ENCODE peak calls at places on chromosomes 11 and 22, in four cellular contexts. C is PC-3, B is GM23248, J is neuronal stem cell. V is an unnamed sample.

GRCh38 chr22:25564979-25565677 is 653 bp downstream of the GRK3 start:
- DNase-seq in B (peak), J (no peak), C (no peak), V (peak)

GRCh38 chr11:127275771-127276170 is 275.2 kb upstream of the KIRREL3 start:
- DNase-seq in C (no peak), B (no peak), J (no peak), V (no peak)

GRCh38 chr11:72786305-72787261 is 7.3 kb downstream of the STARD10 start:
- DNase-seq in J (no peak), B (no peak), C (peak), V (peak)

GRCh38 chr11:2089536-2090165 is 49.5 kb downstream of the IGF2 start:
- DNase-seq in C (peak), J (peak), B (peak), V (peak)

GRCh38 chr11:129264114-129264513 is 72.0 kb upstream of the ARHGAP32 start:
- DNase-seq in C (no peak), J (no peak), B (no peak), V (no peak)

GRCh38 chr22:38416621-38417251 is 38.3 kb downstream of the KCNJ4 start:
- DNase-seq in J (no peak), B (no peak), C (no peak), V (no peak)

GRCh38 chr11:64268687-64269379 is 15.6 kb downstream of the BAD start:
- DNase-seq in C (peak), J (no peak), B (peak), V (peak)

GRCh38 chr11:130644187-130644586 is 195.7 kb downstream of the ADAMTS15 start:
- DNase-seq in J (no peak), C (no peak), B (peak), V (peak)

GRCh38 chr11:12263141-12263693 is 114.2 kb upstream of the PARVA start:
- DNase-seq in C (peak), B (no peak), J (no peak), V (no peak)

GRCh38 chr11:1561266-1561665 is 10.8 kb downstream of the DUSP8 start:
- DNase-seq in B (no peak), J (no peak), C (no peak), V (no peak)

GRCh38 chr11:44309483-44310197 is at the start of gene ALX4:
- DNase-seq in B (peak), C (peak), J (no peak), V (peak)

GRCh38 chr11:77522215-77522614 is 48.3 kb upstream of the PAK1 start:
- DNase-seq in B (peak), J (no peak), C (peak), V (no peak)

GRCh38 chr22:27270818-27271510 is 530.6 kb downstream of the MN1 start:
- DNase-seq in B (no peak), J (no peak), C (no peak), V (peak)

GRCh38 chr11:75562836-75563484 is 907 bp downstream of the SERPINH1 start:
- DNase-seq in B (peak), J (peak), C (peak), V (peak)

GRCh38 chr11:5123802-5124521 is 14.2 kb downstream of the OR52A5 start:
- DNase-seq in J (peak), C (peak), B (peak), V (peak)

GRCh38 chr11:122342089-122342749 is 226.2 kb upstream of the BLID start:
- DNase-seq in J (no peak), B (peak), C (peak), V (no peak)

GRCh38 chr22:37213218-37213855 is 1.1 kb upstream of the SSTR3 start:
- DNase-seq in B (no peak), J (no peak), C (no peak), V (no peak)

GRCh38 chr11:128409476-128409875 is 177.9 kb downstream of the ETS1 start:
- DNase-seq in J (no peak), B (peak), C (peak), V (no peak)

GRCh38 chr11:123034587-123034986 is 27.3 kb downstream of the HSPA8 start:
- DNase-seq in B (no peak), C (no peak), J (no peak), V (no peak)

GRCh38 chr22:19878461-19879247 is 24.0 kb upstream of the GNB1L start:
- DNase-seq in J (no peak), C (no peak), B (peak), V (no peak)

GRCh38 chr22:50469377-50470305 is 5.2 kb downstream of the SBF1 start:
- DNase-seq in J (no peak), C (peak), B (peak), V (no peak)

GRCh38 chr11:65315204-65315865 is 669 bp downstream of the CDC42EP2 start:
- DNase-seq in J (peak), C (peak), B (peak), V (peak)

GRCh38 chr11:78244546-78245315 is 56.0 kb downstream of the USP35 start:
- DNase-seq in B (no peak), J (no peak), C (no peak), V (no peak)

GRCh38 chr11:88480217-88480616 is 142.7 kb upstream of the CTSC start:
- DNase-seq in B (peak), C (peak), J (no peak), V (no peak)

GRCh38 chr11:10405858-10406592 is 49.0 kb upstream of the AMPD3 start:
- DNase-seq in J (peak), B (peak), C (peak), V (peak)

GRCh38 chr11:35136311-35136710 is 2.7 kb upstream of the CD44 start:
- DNase-seq in B (no peak), C (no peak), J (no peak), V (no peak)

GRCh38 chr11:47527186-47527585 is 25.7 kb downstream of the CELF1 start:
- DNase-seq in B (no peak), C (no peak), J (no peak), V (no peak)

GRCh38 chr11:119863236-119863635 is 134.2 kb upstream of the NECTIN1 start:
- DNase-seq in J (no peak), B (no peak), C (no peak), V (no peak)
- H3K9ac ChIP-seq in J (no peak), B (no peak), C (no peak), V (no peak)

DNA sequence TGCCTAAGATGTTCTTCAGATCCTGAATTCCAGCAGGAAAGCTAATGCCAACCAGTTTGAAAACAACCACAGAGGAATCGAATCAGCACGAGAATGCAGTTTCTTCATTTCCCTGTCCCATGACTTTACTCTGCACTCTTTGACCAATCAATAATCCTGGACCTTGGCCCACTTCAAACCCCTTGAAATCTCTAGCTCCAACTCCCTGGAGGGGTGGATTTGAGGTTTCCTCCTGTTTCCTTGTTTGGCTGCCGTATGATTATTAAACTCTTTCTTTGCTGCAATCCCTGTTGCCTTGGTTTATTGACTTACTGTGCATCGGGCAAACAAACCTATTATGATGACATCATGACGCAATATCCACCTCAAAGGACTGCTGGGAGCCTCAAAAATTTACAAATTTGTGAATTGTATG is 109.3 kb downstream of the FBXO7 start:
- DNase-seq in C (no peak), J (no peak), B (peak), V (no peak)
- H3K4me3 ChIP-seq in C (no peak), J (no peak), B (no peak), V (no peak)

GRCh38 chr22:23787910-23788309 is 1.1 kb downstream of the SMARCB1 start:
- DNase-seq in J (no peak), B (no peak), C (no peak), V (peak)

GRCh38 chr22:23787600-23787896 is 782 bp downstream of the SMARCB1 start:
- DNase-seq in C (no peak), B (no peak), J (no peak), V (no peak)

GRCh38 chr22:23786261-23786710 is 480 bp upstream of the SMARCB1 start:
- DNase-seq in C (no peak), J (no peak), B (no peak), V (no peak)

GRCh38 chr22:23789121-23789520 is 2.4 kb downstream of the SMARCB1 start:
- DNase-seq in C (no peak), B (no peak), J (no peak), V (peak)

DNA sequence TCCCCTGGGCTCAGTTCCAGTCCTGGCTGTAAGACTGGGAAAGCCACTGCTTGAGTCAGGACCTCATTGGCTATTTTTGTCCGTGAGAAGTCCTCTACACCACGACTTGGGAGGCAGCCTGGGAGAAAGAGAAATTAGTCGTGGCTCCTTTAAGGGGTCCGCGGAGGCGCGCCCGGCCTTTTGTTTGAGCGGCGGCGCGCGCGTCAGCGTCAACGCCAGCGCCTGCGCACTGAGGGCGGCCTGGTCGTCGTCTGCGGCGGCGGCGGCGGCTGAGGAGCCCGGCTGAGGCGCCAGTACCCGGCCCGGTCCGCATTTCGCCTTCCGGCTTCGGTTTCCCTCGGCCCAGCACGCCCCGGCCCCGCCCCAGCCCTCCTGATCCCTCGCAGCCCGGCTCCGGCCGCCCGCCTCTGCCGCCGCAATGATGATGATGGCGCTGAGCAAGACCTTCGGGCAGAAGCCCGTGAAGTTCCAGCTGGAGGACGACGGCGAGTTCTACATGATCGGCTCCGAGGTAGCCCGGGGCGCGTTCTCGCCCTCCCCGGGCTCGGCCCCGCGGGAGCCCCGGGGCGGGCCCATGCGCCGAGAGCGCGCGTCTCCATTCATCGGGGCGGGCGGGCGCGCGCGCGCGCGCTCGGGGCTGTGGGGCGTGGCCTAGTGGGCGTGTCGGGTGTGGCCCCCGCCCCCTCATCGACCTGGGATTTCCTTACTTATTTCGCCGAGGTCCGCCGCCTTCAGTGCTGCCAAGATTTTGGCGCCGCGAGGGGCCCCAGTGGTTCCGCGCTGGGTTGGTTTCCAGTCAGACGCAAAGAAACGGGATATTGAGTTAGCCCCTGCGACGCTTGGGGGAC is at the start of gene SMARCB1:
- DNase-seq in B (peak), C (peak), J (peak), V (peak)
- H2AFZ ChIP-seq in B (peak), C (peak), J (peak), V (peak)

DNA sequence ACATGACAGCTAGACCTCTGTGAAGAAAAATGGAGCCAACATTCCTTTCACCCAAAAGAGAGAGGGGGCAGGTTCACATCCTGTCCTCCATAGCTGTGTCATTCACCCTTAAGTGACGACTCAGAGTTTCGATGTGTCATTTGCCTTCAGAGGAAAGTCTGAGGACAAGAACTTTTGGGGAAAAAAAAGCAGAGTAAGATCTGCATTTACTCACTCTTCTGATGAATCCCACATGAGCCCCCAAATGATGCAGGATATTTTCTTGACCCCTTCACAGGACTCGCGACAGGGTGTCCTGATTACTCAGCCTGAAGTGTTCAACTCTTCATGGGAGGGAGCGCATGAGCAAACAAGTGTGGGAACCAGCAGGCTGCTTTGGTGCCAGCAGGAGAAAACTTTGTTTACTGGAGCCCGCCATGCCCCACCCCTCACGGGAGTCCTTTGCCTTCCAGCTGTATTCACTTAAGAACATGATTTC is 730.0 kb downstream of the FAM181B start:
- DNase-seq in C (no peak), B (peak), J (no peak), V (no peak)
- H3K9ac ChIP-seq in C (no peak), B (no peak), J (no peak), V (no peak)

GRCh38 chr22:33897621-33897910 is 22.7 kb downstream of the LARGE1 start:
- DNase-seq in B (no peak), J (no peak), C (no peak), V (no peak)
- H3K4me3 ChIP-seq in B (no peak), J (no peak), C (no peak), V (no peak)

GRCh38 chr22:45525480-45525879 is 22.8 kb downstream of the FBLN1 start:
- DNase-seq in B (no peak), C (no peak), J (no peak), V (no peak)
- H2AFZ ChIP-seq in B (no peak), C (no peak), J (no peak), V (no peak)

GRCh38 chr22:46079861-46080821 is 70.2 kb upstream of the PPARA start:
- DNase-seq in C (peak), B (peak), J (no peak), V (no peak)
- H3K9ac ChIP-seq in C (peak), B (peak), J (no peak), V (no peak)

DNA sequence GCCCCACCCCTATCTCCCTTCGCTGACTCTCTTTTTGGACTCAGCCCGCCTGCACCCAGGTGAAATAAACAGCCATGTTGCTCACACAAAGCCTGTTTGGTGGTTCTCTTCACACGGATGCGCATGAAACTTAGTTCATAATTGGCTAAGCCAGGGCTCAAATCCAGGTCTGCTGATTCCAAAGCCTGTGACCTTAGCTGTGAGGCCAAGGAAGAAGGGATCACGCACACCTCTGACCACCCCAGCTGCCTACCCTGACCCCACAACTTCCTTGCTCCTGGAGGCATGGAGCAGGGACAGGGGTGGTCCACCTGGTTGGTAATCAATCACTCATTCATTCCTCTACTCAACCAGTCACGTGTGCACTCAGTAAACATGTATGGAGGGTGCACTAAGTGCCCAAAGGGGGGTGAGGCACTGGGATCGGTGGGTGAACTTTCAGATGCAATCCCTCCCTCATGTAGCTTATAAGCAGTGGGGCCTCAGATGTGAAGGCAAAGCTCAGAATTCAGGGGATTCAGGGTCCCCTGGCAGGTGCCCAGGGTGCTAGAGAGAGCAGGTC is 10.3 kb downstream of the FXYD2 start:
- DNase-seq in C (no peak), B (no peak), J (no peak), V (no peak)
- H3K4me3 ChIP-seq in C (no peak), B (no peak), J (no peak), V (no peak)